ENCODE peak calls at places on chromosomes 13 and 19, in four cellular contexts. Q, M, B and Z are unnamed samples.

GRCh38 chr19:49854861-49855263 is 3.9 kb downstream of the PTOV1 start:
- DNase-seq in Q (no peak), M (no peak), B (no peak), Z (no peak)

GRCh38 chr19:2221918-2222317 is 14.2 kb downstream of the PLEKHJ1 start:
- DNase-seq in Q (no peak), M (no peak), B (no peak), Z (no peak)

GRCh38 chr13:112931028-112931934 is 37.7 kb upstream of the MCF2L start:
- DNase-seq in Q (peak; percentile 37), M (peak; percentile 80), B (peak; percentile 46), Z (peak; percentile 31)

GRCh38 chr19:57807541-57807940 is 7.2 kb downstream of the ZNF552 start:
- DNase-seq in Q (no peak), M (peak; percentile 58), B (no peak), Z (no peak)

GRCh38 chr13:71618154-71618553 is 248.8 kb downstream of the DACH1 start:
- DNase-seq in Q (no peak), M (peak; percentile 22), B (no peak), Z (no peak)

GRCh38 chr19:3335431-3336350 is 30.7 kb upstream of the NFIC start:
- DNase-seq in Q (no peak), M (peak; percentile 43), B (no peak), Z (no peak)

GRCh38 chr19:39542198-39542597 is 2.2 kb upstream of the EID2 start:
- DNase-seq in Q (no peak), M (peak; percentile 28), B (no peak), Z (no peak)

GRCh38 chr19:50854636-50855410 is at the start of gene KLK3:
- DNase-seq in Q (no peak), M (no peak), B (no peak), Z (no peak)

GRCh38 chr13:28582225-28582891 is 76.6 kb upstream of the POMP start:
- DNase-seq in Q (no peak), M (no peak), B (no peak), Z (no peak)

GRCh38 chr13:113566227-113566561 is 18.4 kb upstream of the TFDP1 start:
- DNase-seq in Q (no peak), M (no peak), B (no peak), Z (no peak)

GRCh38 chr13:93861818-93862217 is 617.7 kb downstream of the DCT start:
- DNase-seq in Q (peak; percentile 45), M (peak; percentile 61), B (peak; percentile 24), Z (peak; percentile 38)

GRCh38 chr13:114096811-114097503 is 35.5 kb downstream of the RASA3 start:
- DNase-seq in Q (no peak), M (no peak), B (no peak), Z (no peak)

GRCh38 chr13:50706505-50706904 is 137.0 kb downstream of the DLEU7 start:
- DNase-seq in Q (no peak), M (no peak), B (no peak), Z (no peak)

GRCh38 chr13:21061077-21061945 is at the start of gene LATS2:
- DNase-seq in Q (peak; percentile 70), M (peak; percentile 94), B (peak; percentile 83), Z (peak; percentile 20)

GRCh38 chr13:76754414-76754813 is 131.8 kb downstream of the KCTD12 start:
- DNase-seq in Q (no peak), M (peak; percentile 82), B (no peak), Z (no peak)

DNA sequence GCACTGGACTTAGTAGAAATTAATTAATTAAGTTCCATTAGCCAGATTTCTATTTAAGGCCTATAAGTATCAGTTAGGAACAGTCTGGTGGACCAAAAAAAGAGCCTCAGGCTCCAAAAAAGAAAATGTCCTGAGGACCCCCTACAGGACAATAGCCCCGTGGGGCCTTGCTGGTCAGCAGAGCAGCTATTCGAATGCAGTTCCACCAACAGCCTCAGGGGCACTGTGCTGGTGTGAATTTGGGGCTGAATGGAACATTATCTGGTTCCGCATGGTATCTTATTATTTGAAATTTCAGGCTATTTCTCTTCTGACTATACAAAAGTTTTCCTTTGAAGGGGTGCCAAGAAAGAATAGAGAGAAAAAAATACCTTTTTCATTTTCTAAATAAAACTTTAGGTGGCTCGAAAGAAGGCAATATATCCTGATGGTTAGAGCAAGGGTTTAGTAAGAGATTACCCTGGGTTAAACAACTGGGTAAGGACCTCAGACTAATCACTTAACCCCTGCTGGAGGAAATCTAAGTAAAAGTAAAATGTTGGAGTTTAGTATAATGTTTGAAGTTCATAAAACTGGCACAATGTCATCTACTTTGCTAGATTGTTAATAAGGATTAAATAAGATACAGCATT is 147.2 kb downstream of the MIPEP start:
- DNase-seq in Q (no peak), M (peak; percentile 24), B (no peak), Z (no peak)
- TF ChIP-seq CTCF in Q (no peak), M (peak; percentile 63), B (peak; percentile 51), Z (peak; percentile 55)

GRCh38 chr19:15251749-15252397 is 19.6 kb upstream of the EPHX3 start:
- DNase-seq in Q (peak; percentile 90), M (peak; percentile 95), B (peak; percentile 90), Z (no peak)
- TF ChIP-seq CTCF in Q (peak; percentile 88), M (peak; percentile 76), B (peak; percentile 64), Z (peak; percentile 47)

GRCh38 chr19:56156768-56157167 is 15.7 kb downstream of the ZNF444 start:
- DNase-seq in Q (no peak), M (no peak), B (no peak), Z (no peak)

GRCh38 chr19:56158170-56158757 is 17.2 kb downstream of the ZNF444 start:
- DNase-seq in Q (no peak), M (no peak), B (no peak), Z (no peak)

GRCh38 chr19:56153507-56153906 is 12.4 kb downstream of the ZNF444 start:
- DNase-seq in Q (no peak), M (no peak), B (no peak), Z (no peak)

GRCh38 chr19:56152644-56153043 is 11.6 kb downstream of the ZNF444 start:
- DNase-seq in Q (no peak), M (no peak), B (no peak), Z (no peak)

DNA sequence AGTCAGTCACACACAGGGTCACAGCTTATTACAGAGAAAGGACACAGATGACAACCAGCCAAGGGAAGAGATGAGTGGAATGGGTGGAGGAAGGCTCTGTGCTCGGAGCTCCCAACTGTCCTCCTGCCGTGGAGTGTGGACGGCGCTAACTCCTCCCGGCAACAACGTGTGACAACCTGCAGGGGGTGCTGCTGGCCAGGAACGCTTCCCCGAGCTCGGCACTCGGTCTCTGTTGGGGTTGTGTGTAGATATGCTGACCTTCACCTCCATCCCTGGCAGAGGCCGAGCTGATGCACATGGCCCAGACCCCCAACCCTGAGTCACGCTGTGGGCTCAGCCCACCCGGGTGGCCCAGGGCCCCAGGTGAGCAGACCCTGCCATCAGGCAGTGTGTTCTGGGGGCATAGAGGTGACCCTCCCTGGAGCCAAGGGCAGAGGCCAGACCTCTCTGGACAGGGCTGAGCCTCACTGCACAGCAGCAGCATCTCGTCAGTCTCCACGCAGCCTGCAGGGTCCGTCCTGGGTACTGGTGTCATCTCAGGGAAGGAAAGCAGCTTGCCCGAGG is 14.1 kb downstream of the ZNF444 start:
- DNase-seq in Q (no peak), M (no peak), B (no peak), Z (no peak)
- TF ChIP-seq CTCF in Q (peak; percentile 25), M (peak; percentile 54), B (peak; percentile 32), Z (peak; percentile 57)

GRCh38 chr19:11155373-11156120 is at the start of gene SPC24:
- DNase-seq in Q (peak; percentile 91), M (peak; percentile 99), B (peak; percentile 98), Z (peak; percentile 87)
- TF ChIP-seq CTCF in Q (peak; percentile 3), M (no peak), B (no peak), Z (no peak)

DNA sequence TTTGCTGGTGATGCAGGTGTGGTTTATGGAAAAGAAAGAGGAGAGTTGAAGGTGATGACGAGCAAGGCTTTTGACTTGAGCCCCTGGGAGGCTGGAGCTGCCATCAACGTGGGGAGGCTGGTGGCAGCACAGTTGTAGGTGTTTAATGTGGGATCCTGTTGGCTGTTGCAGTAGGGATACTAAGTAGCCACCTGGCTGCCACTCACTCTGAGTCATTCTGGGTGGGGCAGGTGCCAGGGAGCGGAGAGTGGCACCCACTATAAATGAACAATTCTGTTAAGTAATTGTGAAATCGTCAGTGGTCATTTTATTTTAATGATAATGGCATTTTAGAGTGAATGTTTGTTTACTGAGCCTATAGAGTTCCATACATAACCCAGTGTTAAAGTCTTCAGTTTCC is 9.8 kb downstream of the ZNF317 start:
- DNase-seq in Q (no peak), M (no peak), B (no peak), Z (no peak)
- TF ChIP-seq CTCF in Q (no peak), M (no peak), B (no peak), Z (no peak)

GRCh38 chr13:65921933-65922332 is 1308.2 kb downstream of the PCDH9 start:
- DNase-seq in Q (no peak), M (peak; percentile 80), B (no peak), Z (no peak)

GRCh38 chr13:65932013-65932412 is 1298.1 kb downstream of the PCDH9 start:
- DNase-seq in Q (no peak), M (no peak), B (no peak), Z (no peak)

GRCh38 chr13:65932587-65933239 is 1297.4 kb downstream of the PCDH9 start:
- DNase-seq in Q (no peak), M (peak; percentile 62), B (no peak), Z (no peak)

GRCh38 chr13:65929436-65929835 is 1300.7 kb downstream of the PCDH9 start:
- DNase-seq in Q (no peak), M (peak; percentile 23), B (peak; percentile 37), Z (no peak)

DNA sequence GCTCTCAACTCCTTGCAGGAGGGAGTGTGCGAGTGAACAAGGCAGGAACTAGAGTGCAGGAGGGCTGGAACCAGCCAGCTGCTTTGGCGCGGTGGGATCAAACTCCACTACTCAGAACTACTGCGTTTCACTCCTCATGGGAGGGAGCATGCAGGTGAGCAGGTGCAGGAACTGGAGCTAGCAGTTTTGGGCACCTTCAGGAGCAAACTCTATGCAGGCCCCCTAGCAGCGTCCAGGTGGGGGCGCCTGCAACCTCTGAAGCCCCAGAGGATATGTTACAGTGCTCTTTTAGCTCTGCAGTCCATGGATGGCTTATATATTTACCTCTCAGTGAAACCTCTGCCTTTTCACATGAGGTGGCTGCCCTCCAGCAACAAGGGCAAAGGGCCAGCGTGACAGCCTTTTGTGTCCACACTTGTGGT is 1303.4 kb downstream of the PCDH9 start:
- DNase-seq in Q (no peak), M (no peak), B (no peak), Z (no peak)
- TF ChIP-seq CTCF in Q (peak; percentile 12), M (peak; percentile 29), B (peak; percentile 24), Z (peak; percentile 61)

DNA sequence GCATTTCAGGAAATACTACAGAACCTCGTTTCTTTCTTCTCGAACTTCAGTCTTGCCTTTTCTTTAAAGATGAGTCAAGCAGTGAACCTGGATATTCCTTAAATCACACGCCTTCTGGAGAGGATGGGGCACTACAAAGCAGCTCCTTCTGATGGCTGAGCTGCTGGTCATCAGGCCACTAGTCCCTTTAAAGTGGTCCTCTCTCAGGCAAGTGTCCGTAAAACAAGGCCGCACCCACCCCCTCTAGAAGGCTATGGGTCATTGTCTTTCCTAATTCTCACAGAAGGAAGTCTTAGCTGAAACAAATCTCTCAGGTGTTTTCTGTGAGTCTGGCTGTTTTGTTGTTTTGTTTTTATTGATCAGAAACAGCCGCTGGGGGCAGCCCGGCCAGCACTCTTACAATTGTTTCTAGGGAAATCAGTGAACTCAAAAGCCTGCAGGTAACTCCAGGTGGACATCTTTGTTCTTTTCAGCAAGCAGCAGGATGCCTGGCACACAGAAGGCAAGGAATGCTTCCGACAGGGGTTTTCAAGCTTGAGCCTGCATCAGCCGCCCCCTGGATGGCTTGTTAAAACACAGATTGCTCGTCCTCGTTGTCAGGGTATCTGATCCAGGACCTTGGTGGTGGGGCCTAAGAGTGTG is 45.4 kb downstream of the MBNL2 start:
- DNase-seq in Q (no peak), M (no peak), B (no peak), Z (no peak)
- TF ChIP-seq CTCF in Q (no peak), M (no peak), B (no peak), Z (no peak)